ENCODE peak calls at places on chromosomes 12 and 14, in ten cellular contexts. J is PC-3, I is breast epithelium, C is psoas muscle, W is SK-N-SH, O is AG04450, Y is endothelial cell of umbilical vein, U is upper lobe of left lung, D is colonic mucosa, F is cardiac muscle cell. N is an unnamed sample.

GRCh38 chr14:48398675-48399282 is 723.4 kb upstream of the MDGA2 start:
- DNase-seq in J (peak; percentile 86), I (no peak), C (no peak), W (peak; percentile 16), O (no peak), Y (peak; percentile 19), U (no peak), D (no peak), F (peak; percentile 65), N (no peak)

GRCh38 chr12:16369156-16369555 is 21.7 kb downstream of the MGST1 start:
- DNase-seq in J (peak; percentile 23), I (no peak), C (no peak), W (no peak), O (no peak), Y (no peak), U (no peak), D (no peak), F (no peak), N (no peak)

GRCh38 chr14:35292051-35292769 is at the start of gene PSMA6:
- DNase-seq in J (peak; percentile 100), I (peak; percentile 98), C (peak; percentile 99), W (peak; percentile 93), O (peak; percentile 96), Y (peak; percentile 100), U (peak; percentile 100), D (peak; percentile 100), F (peak; percentile 100), N (peak; percentile 99)

GRCh38 chr12:42283739-42284138 is 42.2 kb downstream of the ZCRB1 start:
- DNase-seq in J (no peak), I (no peak), C (no peak), W (no peak), O (no peak), Y (no peak), U (no peak), D (no peak), F (no peak), N (no peak)

GRCh38 chr12:88258396-88258795 is 116.3 kb downstream of the TMTC3 start:
- DNase-seq in J (no peak), I (no peak), C (no peak), W (no peak), O (no peak), Y (no peak), U (no peak), D (no peak), F (no peak), N (no peak)

GRCh38 chr12:92369643-92370042 is 224.0 kb upstream of the BTG1 start:
- DNase-seq in J (peak; percentile 95), I (no peak), C (no peak), W (peak; percentile 3), O (no peak), Y (no peak), U (no peak), D (no peak), F (no peak), N (no peak)

GRCh38 chr14:68741481-68741799 is 51.4 kb downstream of the ZFP36L1 start:
- DNase-seq in J (no peak), I (no peak), C (no peak), W (no peak), O (no peak), Y (no peak), U (no peak), D (no peak), F (no peak), N (no peak)

GRCh38 chr14:80959448-80960006 is 4.1 kb downstream of the TSHR start:
- DNase-seq in J (no peak), I (no peak), C (no peak), W (no peak), O (no peak), Y (no peak), U (no peak), D (peak; percentile 27), F (no peak), N (no peak)

GRCh38 chr14:88834883-88835431 is 10.5 kb downstream of the TTC8 start:
- DNase-seq in J (peak; percentile 46), I (no peak), C (no peak), W (no peak), O (peak; percentile 39), Y (peak; percentile 76), U (no peak), D (no peak), F (no peak), N (no peak)

GRCh38 chr14:101980251-101980650 is 15.9 kb downstream of the DYNC1H1 start:
- DNase-seq in J (peak; percentile 64), I (no peak), C (no peak), W (no peak), O (no peak), Y (no peak), U (no peak), D (no peak), F (no peak), N (no peak)

GRCh38 chr12:6724409-6724797 is 557 bp downstream of the COPS7A start:
- DNase-seq in J (peak; percentile 8), I (no peak), C (no peak), W (peak; percentile 55), O (no peak), Y (no peak), U (peak; percentile 32), D (peak; percentile 38), F (no peak), N (no peak)

GRCh38 chr14:101870273-101870939 is 94.0 kb upstream of the DYNC1H1 start:
- DNase-seq in J (no peak), I (no peak), C (no peak), W (no peak), O (no peak), Y (no peak), U (no peak), D (no peak), F (no peak), N (no peak)

GRCh38 chr14:70653662-70654061 is 11.9 kb downstream of the TTC9 start:
- DNase-seq in J (no peak), I (no peak), C (no peak), W (no peak), O (no peak), Y (no peak), U (no peak), D (no peak), F (no peak), N (no peak)
- H3K27ac ChIP-seq in J (no peak overlapping the region), I (no peak overlapping the region), C (no peak overlapping the region), W (no peak overlapping the region), O (no peak overlapping the region), Y (no peak overlapping the region), U (no peak overlapping the region), D (no peak overlapping the region), F (no peak overlapping the region), N (no peak overlapping the region)

GRCh38 chr12:105031061-105031807 is 45.1 kb downstream of the NOPCHAP1 start:
- DNase-seq in J (no peak), I (no peak), C (no peak), W (no peak), O (no peak), Y (no peak), U (no peak), D (no peak), F (no peak), N (no peak)

GRCh38 chr12:105033851-105034250 is 47.7 kb downstream of the NOPCHAP1 start:
- DNase-seq in J (no peak), I (no peak), C (no peak), W (no peak), O (no peak), Y (no peak), U (no peak), D (no peak), F (no peak), N (no peak)

GRCh38 chr12:105036937-105037649 is 47.2 kb downstream of the ALDH1L2 start:
- DNase-seq in J (peak; percentile 25), I (no peak), C (no peak), W (no peak), O (no peak), Y (peak; percentile 14), U (no peak), D (no peak), F (no peak), N (no peak)

DNA sequence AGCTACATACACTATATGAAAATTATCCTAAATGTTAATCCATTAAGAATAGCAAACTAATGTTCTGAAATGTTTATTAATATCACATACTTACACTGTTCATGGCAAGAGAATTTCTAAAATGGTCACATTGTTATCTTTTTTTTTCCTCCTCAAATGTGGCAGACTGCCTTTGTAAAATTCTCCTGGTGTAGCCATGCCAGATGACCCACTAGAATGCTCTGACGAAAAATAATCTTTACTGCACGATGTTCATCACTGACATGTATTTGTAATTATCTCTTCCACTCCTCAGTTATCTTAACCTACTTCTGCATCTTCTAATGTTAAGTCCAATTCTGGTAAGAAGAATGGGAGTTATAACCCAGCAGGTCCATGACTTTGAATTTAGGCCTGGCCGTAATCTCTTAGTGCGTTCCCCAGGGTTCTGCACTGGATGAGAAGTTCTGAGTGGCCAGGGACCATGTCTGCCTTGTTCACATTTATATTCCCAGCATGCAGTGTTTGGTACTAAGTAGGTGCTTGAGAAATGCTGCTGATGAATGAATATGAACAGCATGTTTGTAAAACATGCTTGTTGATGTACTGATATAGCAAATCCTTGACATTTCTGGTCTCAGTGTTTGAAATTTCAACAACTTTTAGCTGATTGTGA is 46.7 kb downstream of the NOPCHAP1 start:
- DNase-seq in J (no peak), I (no peak), C (no peak), W (no peak), O (no peak), Y (no peak), U (no peak), D (no peak), F (peak; percentile 32), N (no peak)
- H3K4me3 ChIP-seq in J (no peak overlapping the region), I (no peak overlapping the region), C (no peak overlapping the region), W (no peak overlapping the region), O (no peak overlapping the region), Y (no peak overlapping the region), U (no peak overlapping the region), D (no peak overlapping the region), F (no peak overlapping the region), N (no peak overlapping the region)

DNA sequence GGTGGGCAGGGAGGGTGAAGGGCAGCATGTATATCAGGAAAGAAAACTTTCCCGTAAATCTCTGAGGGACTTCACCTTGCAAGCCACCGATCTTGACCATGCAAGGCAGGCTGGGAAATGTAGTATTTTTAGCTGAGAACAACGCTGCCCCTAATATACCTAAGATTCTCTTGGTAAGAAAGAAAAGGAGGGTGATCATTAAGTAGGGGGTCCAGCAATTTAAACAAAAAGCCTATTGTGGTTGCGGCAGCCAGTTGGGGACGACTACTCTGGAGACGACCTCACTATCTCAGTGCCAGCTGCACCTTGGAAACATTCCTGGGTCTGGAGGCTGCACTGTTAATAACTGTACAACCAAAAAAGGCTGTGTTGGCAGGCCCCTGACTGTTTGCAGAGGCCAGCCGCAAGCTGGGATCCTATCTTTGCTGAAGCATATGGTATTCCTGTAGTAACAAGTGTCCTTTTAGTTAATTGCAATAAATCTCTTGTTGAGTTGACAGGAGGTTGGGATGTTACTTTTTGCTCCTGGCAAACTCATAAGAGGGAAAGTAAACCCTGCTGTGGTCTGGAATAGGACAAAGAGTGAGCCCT is 6.4 kb downstream of the APOLD1 start:
- DNase-seq in J (no peak), I (no peak), C (no peak), W (peak; percentile 69), O (no peak), Y (no peak), U (no peak), D (no peak), F (peak; percentile 59), N (no peak)
- H3K27ac ChIP-seq in J (no peak overlapping the region), I (peak overlapping the region; percentile 40), C (peak overlapping the region; percentile 41), W (no peak overlapping the region), O (peak overlapping the region; percentile 58), Y (no peak overlapping the region), U (no peak overlapping the region), D (no peak overlapping the region), F (peak overlapping the region; percentile 96), N (peak overlapping the region; percentile 12)

DNA sequence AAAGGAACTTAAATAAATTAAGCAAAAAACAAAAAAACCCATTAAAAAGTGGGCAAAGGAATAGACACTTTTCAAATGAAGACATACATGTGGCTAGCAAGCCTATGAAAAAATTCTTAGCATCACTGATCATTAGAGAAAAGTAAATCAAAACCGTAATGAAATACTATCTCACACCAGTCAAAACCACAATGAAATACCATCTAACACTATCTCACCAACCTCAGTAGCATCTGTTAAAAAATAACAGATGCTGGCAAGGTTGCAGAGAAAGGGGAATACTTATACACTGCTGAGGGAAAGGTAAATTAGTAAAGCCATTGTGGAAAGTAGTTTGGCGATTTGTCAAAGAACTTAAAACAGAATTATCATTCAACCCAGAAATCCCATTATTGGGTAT is 381.1 kb downstream of the FLRT2 start:
- DNase-seq in J (no peak), I (no peak), C (no peak), W (no peak), O (no peak), Y (no peak), U (no peak), D (no peak), F (no peak), N (no peak)
- H3K4me3 ChIP-seq in J (no peak overlapping the region), I (no peak overlapping the region), C (no peak overlapping the region), W (no peak overlapping the region), O (no peak overlapping the region), Y (no peak overlapping the region), U (no peak overlapping the region), D (no peak overlapping the region), F (no peak overlapping the region), N (no peak overlapping the region)